ENCODE peak calls at places on chromosome 2, in ten cellular contexts. M, C, P, B, V, W, Z, H, N and Q are unnamed samples.

GRCh38 chr2:241767464-241768250 is 9.0 kb upstream of the GAL3ST2 start:
- DNase-seq in W (no peak), M (no peak), Z (no peak), H (no peak), V (no peak), C (no peak), P (peak), B (no peak), N (no peak), Q (no peak)

GRCh38 chr2:141611981-141612380 is 518.8 kb downstream of the LRP1B start:
- DNase-seq in W (no peak), N (no peak), C (no peak), H (no peak), B (peak), Z (no peak), M (no peak), P (no peak), V (no peak), Q (peak)

GRCh38 chr2:237573721-237574415 is 7.5 kb downstream of the PRLH start:
- DNase-seq in Z (no peak), P (no peak), H (no peak), C (no peak), B (no peak), V (no peak), N (no peak), W (no peak), M (no peak), Q (no peak)

GRCh38 chr2:113847144-113847543 is 42.7 kb upstream of the ACTR3 start:
- DNase-seq in M (no peak), W (no peak), C (no peak), P (no peak), B (peak), N (no peak), Z (no peak), H (no peak), V (no peak), Q (peak)

GRCh38 chr2:109135572-109136185 is 6.7 kb downstream of the SH3RF3 start:
- DNase-seq in P (no peak), M (no peak), H (no peak), V (no peak), C (no peak), W (peak), Z (no peak), B (peak), N (no peak), Q (no peak)

GRCh38 chr2:100016756-100017155 is 125.6 kb downstream of the AFF3 start:
- DNase-seq in B (no peak), C (no peak), Z (no peak), W (no peak), M (no peak), P (no peak), H (no peak), V (no peak), N (no peak), Q (no peak)

GRCh38 chr2:68994864-68995263 is 18.1 kb upstream of the ANTXR1 start:
- DNase-seq in C (no peak), Z (no peak), V (no peak), W (no peak), B (peak), M (no peak), P (no peak), N (no peak), H (no peak), Q (no peak)

GRCh38 chr2:65458999-65459398 is 26.6 kb upstream of the SPRED2 start:
- DNase-seq in V (no peak), W (no peak), N (no peak), H (no peak), P (no peak), B (peak), M (no peak), C (peak), Z (no peak), Q (peak)

GRCh38 chr2:223528036-223528435 is 74.1 kb downstream of the SCG2 start:
- DNase-seq in C (no peak), V (no peak), N (no peak), H (no peak), B (peak), W (no peak), Z (no peak), P (no peak), M (no peak), Q (no peak)

GRCh38 chr2:39649491-39649890 is 16.2 kb upstream of the TMEM178A start:
- DNase-seq in C (no peak), M (no peak), Z (no peak), B (no peak), P (no peak), W (no peak), V (no peak), H (no peak), N (no peak), Q (no peak)

GRCh38 chr2:46119453-46119852 is 177.8 kb upstream of the EPAS1 start:
- DNase-seq in C (no peak), H (no peak), M (peak), Z (no peak), N (no peak), P (no peak), V (no peak), B (peak), W (no peak), Q (no peak)

GRCh38 chr2:171520471-171520870 is 1.8 kb upstream of the CYBRD1 start:
- DNase-seq in B (no peak), W (no peak), H (no peak), C (no peak), P (no peak), V (no peak), M (no peak), Z (no peak), N (no peak), Q (no peak)

GRCh38 chr2:139122711-139123158 is 342.5 kb upstream of the NXPH2 start:
- DNase-seq in C (no peak), P (no peak), N (peak), H (peak), M (no peak), B (peak), Z (no peak), V (no peak), W (no peak), Q (peak)

GRCh38 chr2:173607601-173608311 is 253.1 kb downstream of the CDCA7 start:
- DNase-seq in M (no peak), P (no peak), V (no peak), C (no peak), W (peak), B (no peak), Z (no peak), H (no peak), N (no peak), Q (no peak)

GRCh38 chr2:185291035-185291647 is 447.5 kb upstream of the FSIP2 start:
- DNase-seq in H (no peak), B (peak), N (peak), C (peak), V (no peak), Z (peak), P (no peak), M (peak), W (peak), Q (peak)

GRCh38 chr2:138723588-138723987 is 56.6 kb downstream of the NXPH2 start:
- DNase-seq in C (no peak), H (no peak), Z (no peak), V (no peak), P (no peak), N (no peak), B (no peak), W (no peak), M (no peak), Q (no peak)

GRCh38 chr2:98815795-98816194 is 84.9 kb upstream of the MGAT4A start:
- DNase-seq in M (no peak), Z (no peak), W (no peak), V (no peak), B (no peak), C (no peak), P (no peak), H (no peak), N (no peak), Q (no peak)

GRCh38 chr2:157443795-157444642 is at the start of gene CYTIP:
- DNase-seq in P (no peak), Z (no peak), W (no peak), H (no peak), C (no peak), B (no peak), N (no peak), V (peak), M (no peak), Q (peak)

GRCh38 chr2:217412721-217413120 is 552.9 kb upstream of the TNP1 start:
- DNase-seq in W (no peak), Z (no peak), H (no peak), B (no peak), V (no peak), C (no peak), P (no peak), N (no peak), M (no peak), Q (no peak)

GRCh38 chr2:157182834-157183396 is 74.6 kb upstream of the GALNT5 start:
- DNase-seq in N (no peak), W (no peak), Z (no peak), M (no peak), C (peak), V (no peak), P (no peak), B (peak), H (peak), Q (peak)

GRCh38 chr2:142165790-142166189 is 35.0 kb upstream of the LRP1B start:
- DNase-seq in Z (no peak), C (no peak), V (peak), M (peak), N (peak), H (peak), P (no peak), B (peak), W (peak), Q (peak)

GRCh38 chr2:217356795-217357194 is 496.9 kb upstream of the TNP1 start:
- DNase-seq in Z (no peak), P (no peak), C (no peak), H (no peak), N (no peak), M (no peak), W (no peak), V (no peak), B (no peak), Q (no peak)

GRCh38 chr2:100731535-100731981 is 88.4 kb upstream of the NPAS2 start:
- DNase-seq in B (peak), H (no peak), P (no peak), N (no peak), C (no peak), W (no peak), V (no peak), M (no peak), Z (no peak), Q (no peak)

GRCh38 chr2:119216994-119217393 is 6.6 kb upstream of the STEAP3 start:
- DNase-seq in Z (no peak), W (no peak), H (no peak), M (no peak), B (no peak), P (no peak), V (no peak), C (no peak), N (no peak), Q (no peak)

GRCh38 chr2:128313076-128313836 is 5.4 kb downstream of the HS6ST1 start:
- DNase-seq in C (no peak), W (no peak), Z (no peak), H (peak), V (no peak), N (peak), P (peak), M (no peak), B (peak), Q (no peak)

GRCh38 chr2:33628031-33628430 is 28.9 kb upstream of the FAM98A start:
- DNase-seq in Z (no peak), M (no peak), B (no peak), W (no peak), H (no peak), V (no peak), N (no peak), P (no peak), C (no peak), Q (no peak)

GRCh38 chr2:162242586-162243304 is 500 bp downstream of the FAP start:
- DNase-seq in H (no peak), W (no peak), C (peak), Z (no peak), N (peak), V (no peak), B (peak), M (no peak), P (no peak), Q (no peak)

GRCh38 chr2:164839914-164840457 is 1.6 kb downstream of the COBLL1 start:
- DNase-seq in M (no peak), W (peak), B (peak), C (no peak), P (no peak), Z (no peak), V (no peak), H (peak), N (peak), Q (peak)

GRCh38 chr2:177753682-177754475 is 318.7 kb downstream of the PDE11A start:
- DNase-seq in P (no peak), Z (no peak), B (peak), H (peak), V (no peak), W (no peak), N (peak), C (peak), M (no peak), Q (peak)

GRCh38 chr2:43312751-43313641 is 86.6 kb upstream of the ZFP36L2 start:
- DNase-seq in P (no peak), M (no peak), H (peak), B (peak), V (no peak), W (peak), Z (no peak), C (no peak), N (no peak), Q (peak)

GRCh38 chr2:217182996-217183395 is 323.1 kb upstream of the TNP1 start:
- DNase-seq in C (no peak), H (no peak), V (no peak), W (no peak), P (no peak), Z (no peak), N (no peak), B (no peak), M (no peak), Q (no peak)

GRCh38 chr2:6993230-6993640 is 76.0 kb downstream of the RNF144A start:
- DNase-seq in B (no peak), M (no peak), P (no peak), C (no peak), V (no peak), N (no peak), H (no peak), Z (no peak), W (no peak), Q (no peak)

GRCh38 chr2:16226381-16226780 is 286.0 kb downstream of the MYCN start:
- DNase-seq in Z (no peak), C (no peak), W (no peak), V (no peak), N (no peak), B (no peak), H (no peak), P (no peak), M (no peak), Q (no peak)

GRCh38 chr2:628651-629050 is 48.6 kb downstream of the TMEM18 start:
- DNase-seq in B (no peak), P (no peak), H (no peak), C (no peak), Z (no peak), M (no peak), N (no peak), W (no peak), V (no peak), Q (no peak)